ENCODE peak calls at places on chromosomes 7 and 10, in eight cellular contexts. N is mammary epithelial cell; R is brain microvascular endothelial cell; Z is suprapubic skin; G is activated CD8-positive, alpha-beta memory T cell treated with anti-CD3 and anti-CD28 coated beads for 24 hours; O is H7; T is substantia nigra; W is stimulated activated CD4-positive, alpha-beta T cell treated with anti-CD3 and anti-CD28 coated beads, Interleukin-2, amount 100 ng/mL, for 4 hours. H is an unnamed sample.
A peak's percentile ranks its signal among the peaks of the same experiment; 100 is the strongest.

GRCh38 chr7:154390961-154391360 is 338.8 kb downstream of the DPP6 start:
- DNase-seq in N (no peak), O (no peak), W (no peak), R (no peak), T (no peak), G (no peak), Z (no peak), H (no peak)

GRCh38 chr7:134512271-134512670 is 15.1 kb upstream of the AKR1B10 start:
- DNase-seq in G (no peak), O (no peak), R (no peak), T (no peak), Z (no peak), N (peak; percentile 83), W (no peak), H (no peak)

GRCh38 chr7:82141427-82141826 is 302.1 kb downstream of the CACNA2D1 start:
- DNase-seq in O (no peak), N (peak; percentile 3), R (peak; percentile 44), Z (no peak), W (no peak), T (no peak), G (no peak), H (no peak)

GRCh38 chr7:14236834-14237233 is 247.4 kb upstream of the ETV1 start:
- DNase-seq in R (no peak), T (no peak), W (no peak), N (peak; percentile 19), O (no peak), Z (no peak), G (no peak), H (no peak)

GRCh38 chr7:46198691-46199090 is 277.6 kb upstream of the IGFBP3 start:
- DNase-seq in R (no peak), O (no peak), W (no peak), Z (no peak), T (no peak), G (no peak), N (no peak), H (no peak)

GRCh38 chr10:13338337-13339128 is 9.6 kb downstream of the SEPHS1 start:
- DNase-seq in N (no peak), Z (no peak), R (no peak), T (no peak), G (no peak), O (no peak), W (no peak), H (peak; percentile 39)

GRCh38 chr10:103493911-103494877 is 689 bp downstream of the NEURL1 start:
- DNase-seq in O (peak; percentile 82), N (no peak), W (no peak), T (no peak), Z (no peak), R (no peak), G (peak; percentile 70), H (peak; percentile 47)

GRCh38 chr10:88743999-88744398 is 15.8 kb upstream of the LIPN start:
- DNase-seq in W (no peak), N (no peak), R (no peak), Z (no peak), O (no peak), G (no peak), T (no peak), H (no peak)

GRCh38 chr7:50826371-50827172 is 43.9 kb upstream of the GRB10 start:
- DNase-seq in G (peak; percentile 56), T (no peak), N (peak; percentile 95), R (peak; percentile 91), W (no peak), Z (no peak), O (no peak), H (peak; percentile 71)

GRCh38 chr7:151437866-151438516 is 1.9 kb downstream of the CRYGN start:
- DNase-seq in N (no peak), T (no peak), Z (peak; percentile 56), W (no peak), O (peak; percentile 39), R (no peak), G (no peak), H (no peak)

GRCh38 chr10:44890721-44891550 is 20.2 kb upstream of the TMEM72 start:
- DNase-seq in Z (no peak), W (no peak), R (no peak), O (no peak), G (no peak), N (no peak), T (no peak), H (no peak)

GRCh38 chr10:13970231-13970966 is 360.3 kb downstream of the FRMD4A start:
- DNase-seq in G (no peak), R (no peak), T (no peak), N (no peak), O (peak; percentile 65), W (no peak), Z (no peak), H (no peak)

H was measured in AG20443.